ENCODE peak calls at places on chromosomes 12 and 14, in four cellular contexts. T, A, J and Z are unnamed samples.

GRCh38 chr12:108302471-108303311 is 36.4 kb downstream of the CMKLR1 start:
- DNase-seq in T (no peak), A (no peak), J (peak; percentile 77), Z (no peak)

GRCh38 chr14:28303248-28303647 is 463.3 kb upstream of the FOXG1 start:
- DNase-seq in T (no peak), A (no peak), J (no peak), Z (no peak)

GRCh38 chr14:41605550-41606248 is 977 bp upstream of the LRFN5 start:
- DNase-seq in T (no peak), A (no peak), J (no peak), Z (no peak)

GRCh38 chr12:29427964-29428363 is 47.0 kb upstream of the ERGIC2 start:
- DNase-seq in T (no peak), A (peak; percentile 49), J (no peak), Z (no peak)

GRCh38 chr12:3135522-3136461 is 58.6 kb downstream of the TSPAN9 start:
- DNase-seq in T (peak; percentile 25), A (no peak), J (no peak), Z (peak; percentile 18)

GRCh38 chr14:24160499-24160849 is 591 bp upstream of the IRF9 start:
- DNase-seq in T (no peak), A (no peak), J (no peak), Z (no peak)

GRCh38 chr12:60257063-60257462 is 661.2 kb downstream of the SLC16A7 start:
- DNase-seq in T (no peak), A (no peak), J (no peak), Z (no peak)

GRCh38 chr14:68711551-68712437 is 81.1 kb downstream of the ZFP36L1 start:
- DNase-seq in T (no peak), A (no peak), J (no peak), Z (no peak)

GRCh38 chr14:78983126-78983525 is 813.0 kb downstream of the NRXN3 start:
- DNase-seq in T (no peak), A (no peak), J (no peak), Z (no peak)

GRCh38 chr12:4900327-4900726 is 9.4 kb upstream of the KCNA1 start:
- DNase-seq in T (no peak), A (no peak), J (no peak), Z (no peak)

GRCh38 chr14:104639889-104640548 is 35.4 kb upstream of the TMEM179 start:
- DNase-seq in T (no peak), A (no peak), J (peak; percentile 48), Z (peak; percentile 35)

DNA sequence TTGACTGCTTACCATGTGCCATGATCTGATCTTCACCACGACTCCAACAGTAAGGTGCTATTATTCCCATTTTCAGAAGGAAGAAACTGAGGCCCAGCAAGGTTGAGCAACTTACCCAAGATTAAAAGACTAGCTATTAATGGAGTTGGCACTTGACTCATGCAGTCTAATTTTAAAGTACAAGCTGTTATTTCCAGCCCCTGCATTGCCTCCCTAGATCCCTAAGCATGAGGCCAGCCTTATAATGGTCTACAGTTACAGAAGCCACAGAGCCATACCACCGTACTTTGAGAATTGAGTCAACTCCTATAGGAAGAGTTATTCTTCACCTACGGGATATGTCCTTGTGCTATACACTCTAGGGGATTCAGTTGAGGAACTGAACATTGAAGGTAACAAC is 66.7 kb upstream of the RBM19 start:
- DNase-seq in T (no peak), A (no peak), J (no peak), Z (no peak)
- TF ChIP-seq CTCF in T (no peak), A (no peak), J (no peak), Z (no peak)

DNA sequence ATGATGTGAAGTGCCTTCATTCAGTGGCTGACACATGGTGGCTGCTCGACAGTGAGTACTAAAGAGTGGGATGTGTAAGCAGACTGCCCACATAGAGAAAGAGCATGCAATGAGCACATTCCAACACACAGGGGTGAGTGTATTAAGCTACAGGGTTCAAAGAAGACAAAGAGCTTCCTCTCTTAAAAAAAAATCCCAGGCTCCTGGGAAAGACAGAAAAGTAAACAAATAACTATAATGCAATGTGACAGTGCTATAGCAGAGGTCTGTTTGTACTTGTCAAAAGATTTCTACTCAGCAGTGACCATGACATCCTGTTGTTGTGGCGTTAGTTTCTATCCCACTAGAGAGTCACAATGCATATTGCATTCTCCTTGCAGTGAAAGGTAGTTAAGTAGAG is 12.4 kb upstream of the PCNX1 start:
- DNase-seq in T (no peak), A (no peak), J (no peak), Z (no peak)
- TF ChIP-seq CTCF in T (no peak), A (no peak), J (no peak), Z (no peak)

GRCh38 chr12:78146365-78146772 is 315.7 kb downstream of the NAV3 start:
- DNase-seq in T (no peak), A (no peak), J (no peak), Z (no peak)
- TF ChIP-seq CTCF in T (peak; percentile 54), A (peak; percentile 86), J (peak; percentile 21), Z (peak; percentile 47)

GRCh38 chr12:47080725-47081502 is 1.2 kb upstream of the AMIGO2 start:
- DNase-seq in T (no peak), A (peak; percentile 66), J (peak; percentile 74), Z (peak; percentile 31)

GRCh38 chr12:47078086-47078395 is 1.4 kb upstream of the PCED1B start:
- DNase-seq in T (no peak), A (no peak), J (no peak), Z (no peak)

GRCh38 chr12:47078733-47079364 is 572 bp upstream of the PCED1B start:
- DNase-seq in T (peak; percentile 40), A (no peak), J (peak; percentile 42), Z (peak; percentile 22)

GRCh38 chr12:47079894-47080724 is at the start of gene AMIGO2:
- DNase-seq in T (no peak), A (no peak), J (peak; percentile 52), Z (peak; percentile 25)

DNA sequence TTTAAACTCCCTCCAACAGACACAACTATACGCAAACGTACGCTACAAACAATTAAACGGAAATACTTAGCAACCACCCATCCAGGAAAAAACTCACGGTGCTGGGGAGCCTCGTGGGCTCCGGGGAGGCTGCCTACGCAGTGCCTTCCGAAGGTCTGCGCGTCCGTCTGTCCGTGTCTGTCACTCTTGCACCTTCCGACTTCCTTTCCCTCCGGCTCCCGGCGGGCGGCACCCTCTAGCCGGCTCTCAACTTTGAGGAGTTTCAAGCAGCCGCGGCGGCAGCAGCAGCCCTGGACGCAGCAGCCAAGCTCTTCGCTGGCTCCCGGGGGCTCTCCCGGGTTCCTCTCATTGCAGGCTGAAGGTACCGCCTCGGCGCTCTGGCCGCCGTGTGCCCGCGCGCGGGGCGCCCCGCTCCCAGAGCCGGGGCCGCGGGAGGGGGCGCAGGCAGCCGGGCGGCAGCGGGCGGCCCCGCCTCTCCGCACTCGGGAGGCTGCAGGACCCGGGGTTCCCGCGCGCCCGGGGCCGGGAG is at the start of gene PCED1B:
- DNase-seq in T (peak; percentile 40), A (peak; percentile 57), J (peak; percentile 86), Z (peak; percentile 47)
- TF ChIP-seq CTCF in T (no peak), A (no peak), J (peak; percentile 14), Z (no peak)

GRCh38 chr12:17215754-17216153 is 609.8 kb upstream of the LMO3 start:
- DNase-seq in T (no peak), A (no peak), J (no peak), Z (no peak)
- TF ChIP-seq CTCF in T (no peak), A (no peak), J (no peak), Z (no peak)

GRCh38 chr12:45170456-45171042 is 45.3 kb upstream of the ANO6 start:
- DNase-seq in T (peak; percentile 69), A (peak; percentile 77), J (peak; percentile 77), Z (peak; percentile 64)
- TF ChIP-seq CTCF in T (peak; percentile 89), A (peak; percentile 86), J (peak; percentile 77), Z (peak; percentile 89)